ENCODE peak calls at places on chromosomes 5 and 9, in eight cellular contexts. Y is OCI-LY7, D is fibroblast of lung, H is neuronal stem cell, K is HepG2, L is hepatocyte, T is IMR-90, C is osteoblast. Q is an unnamed sample. For H3K9me3, the result is how much of the 10 kb centered on the place peaks cover.

GRCh38 chr9:109383356-109383755 is 62.5 kb upstream of the EPB41L4B start:
- DNase-seq in Y (no peak), D (no peak), H (no peak), K (no peak), L (no peak), T (no peak), C (no peak), Q (no peak)

GRCh38 chr5:78747703-78748359 is 99.3 kb upstream of the LHFPL2 start:
- DNase-seq in Y (no peak), D (peak), H (no peak), K (no peak), L (no peak), T (peak), C (peak), Q (no peak)

GRCh38 chr9:135531096-135531495 is 9.9 kb downstream of the LCN1 start:
- DNase-seq in Y (no peak), D (no peak), H (no peak), K (no peak), L (no peak), T (no peak), C (no peak), Q (no peak)

GRCh38 chr5:174386846-174387245 is 337.5 kb upstream of the MSX2 start:
- DNase-seq in Y (no peak), D (no peak), H (no peak), K (no peak), L (no peak), T (no peak), C (no peak), Q (no peak)

GRCh38 chr5:142235050-142235797 is 89.6 kb downstream of the SPRY4 start:
- DNase-seq in Y (no peak), D (no peak), H (peak), K (no peak), L (no peak), T (no peak), C (no peak), Q (no peak)

GRCh38 chr9:81771606-81772005 is 82.3 kb upstream of the TLE1 start:
- DNase-seq in Y (no peak), D (peak), H (no peak), K (no peak), L (no peak), T (peak), C (peak), Q (no peak)

GRCh38 chr9:8337834-8338233 is 538.3 kb upstream of the DMAC1 start:
- DNase-seq in Y (no peak), D (no peak), H (no peak), K (no peak), L (no peak), T (no peak), C (no peak), Q (no peak)

GRCh38 chr5:72649449-72649848 is 142.2 kb upstream of the ZNF366 start:
- DNase-seq in Y (no peak), D (no peak), H (no peak), K (no peak), L (no peak), T (peak), C (peak), Q (no peak)

GRCh38 chr5:159051431-159052281 is 48.1 kb downstream of the EBF1 start:
- DNase-seq in Y (peak), D (peak), H (no peak), K (no peak), L (peak), T (no peak), C (no peak), Q (no peak)

GRCh38 chr9:99336531-99336930 is 114.4 kb downstream of the SEC61B start:
- DNase-seq in Y (no peak), D (no peak), H (no peak), K (no peak), L (no peak), T (no peak), C (no peak), Q (no peak)

GRCh38 chr9:126146254-126147145 is 180.1 kb upstream of the MVB12B start:
- DNase-seq in Y (peak), D (no peak), H (peak), K (peak), L (peak), T (no peak), C (no peak), Q (peak)

GRCh38 chr9:113570749-113571711 is 107.5 kb downstream of the RGS3 start:
- DNase-seq in Y (no peak), D (no peak), H (no peak), K (no peak), L (no peak), T (peak), C (peak), Q (no peak)

GRCh38 chr5:149448831-149449714 is 70.0 kb upstream of the IL17B start:
- DNase-seq in Y (peak), D (peak), H (no peak), K (no peak), L (no peak), T (no peak), C (peak), Q (no peak)

GRCh38 chr9:125649315-125649714 is 57.7 kb downstream of the MAPKAP1 start:
- DNase-seq in Y (no peak), D (peak), H (no peak), K (no peak), L (no peak), T (peak), C (peak), Q (no peak)

GRCh38 chr5:15013654-15014463 is 142.3 kb upstream of the ANKH start:
- DNase-seq in Y (peak), D (peak), H (peak), K (peak), L (peak), T (peak), C (peak), Q (no peak)

GRCh38 chr5:95876782-95877181 is 54.3 kb upstream of the GLRX start:
- DNase-seq in Y (no peak), D (no peak), H (no peak), K (no peak), L (no peak), T (no peak), C (no peak), Q (no peak)

GRCh38 chr9:124371183-124371582 is 44.1 kb downstream of the PSMB7 start:
- DNase-seq in Y (no peak), D (peak), H (no peak), K (peak), L (no peak), T (peak), C (no peak), Q (no peak)

GRCh38 chr5:150038547-150038946 is 38.0 kb downstream of the HMGXB3 start:
- DNase-seq in Y (no peak), D (no peak), H (no peak), K (no peak), L (no peak), T (no peak), C (no peak), Q (no peak)

GRCh38 chr5:8458038-8458383 is 589.1 kb downstream of the MTRR start:
- DNase-seq in Y (no peak), D (peak), H (no peak), K (no peak), L (no peak), T (peak), C (peak), Q (no peak)

GRCh38 chr5:142653321-142653720 is 32.6 kb downstream of the FGF1 start:
- DNase-seq in Y (no peak), D (no peak), H (no peak), K (no peak), L (no peak), T (no peak), C (peak), Q (no peak)

GRCh38 chr5:134174841-134175839 is 1.6 kb downstream of the SKP1 start:
- DNase-seq in Y (peak), D (peak), H (no peak), K (peak), L (no peak), T (peak), C (no peak), Q (no peak)

GRCh38 chr5:179110528-179110927 is 50.4 kb downstream of the ZNF354C start:
- DNase-seq in Y (no peak), D (no peak), H (no peak), K (no peak), L (no peak), T (no peak), C (peak), Q (no peak)

GRCh38 chr5:179112469-179113142 is 52.4 kb downstream of the ZNF354C start:
- DNase-seq in Y (no peak), D (no peak), H (no peak), K (no peak), L (no peak), T (no peak), C (peak), Q (no peak)

GRCh38 chr5:179113143-179113530 is 53.0 kb downstream of the ZNF354C start:
- DNase-seq in Y (no peak), D (no peak), H (no peak), K (no peak), L (no peak), T (no peak), C (no peak), Q (no peak)

GRCh38 chr5:179113945-179114641 is 53.9 kb downstream of the ZNF354C start:
- DNase-seq in Y (no peak), D (no peak), H (no peak), K (no peak), L (no peak), T (no peak), C (peak), Q (no peak)

GRCh38 chr5:179111267-179112207 is 51.4 kb downstream of the ZNF354C start:
- DNase-seq in Y (no peak), D (no peak), H (no peak), K (no peak), L (no peak), T (no peak), C (peak), Q (no peak)
- H3K9me3 ChIP-seq in Y (under half), D (under half), H (under half), K (under half), L (under half), T (under half), C (under half), Q (under half)

GRCh38 chr5:136058031-136058971 is 29.5 kb downstream of the TGFBI start:
- DNase-seq in Y (no peak), D (peak), H (no peak), K (peak), L (peak), T (peak), C (peak), Q (no peak)
- H3K27ac ChIP-seq in Y (no peak), D (peak), H (no peak), K (peak), L (peak), T (peak), C (peak), Q (no peak)

DNA sequence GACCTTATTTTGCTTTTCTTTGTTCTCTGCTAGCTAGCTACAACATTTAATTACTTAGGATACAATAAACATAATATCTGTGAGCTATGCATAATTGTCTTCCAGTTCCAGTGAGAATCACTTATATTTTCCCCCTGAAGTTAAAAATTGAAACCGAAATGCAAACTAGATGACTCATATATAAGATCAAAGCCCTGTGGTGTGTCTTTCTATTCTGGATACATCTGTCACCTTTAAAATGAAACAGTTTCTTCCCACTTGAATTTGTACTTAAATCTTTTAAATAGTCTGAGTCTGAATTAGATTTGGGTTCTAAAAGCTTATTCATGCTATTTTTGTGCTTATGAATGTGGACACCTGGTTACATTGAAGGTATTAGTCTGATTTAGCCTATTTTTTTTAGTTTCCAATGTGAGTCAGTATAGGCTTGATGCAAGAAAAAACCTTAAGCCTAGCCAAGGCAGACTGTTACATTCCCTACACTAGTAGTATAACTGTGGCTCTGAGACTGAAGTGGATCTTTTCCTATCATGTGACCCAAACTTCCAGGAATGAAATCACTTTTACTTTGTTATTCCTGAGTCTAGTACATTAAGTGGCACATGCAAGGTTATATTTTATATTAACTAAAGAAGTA is 703.5 kb upstream of the RGMB start:
- DNase-seq in Y (no peak), D (peak), H (no peak), K (no peak), L (no peak), T (peak), C (no peak), Q (no peak)
- H2AFZ ChIP-seq in Y (no peak), D (no peak), H (no peak), K (no peak), L (no peak), T (no peak), C (peak), Q (peak)

GRCh38 chr5:38240212-38240611 is 18.1 kb upstream of the EGFLAM start:
- DNase-seq in Y (no peak), D (no peak), H (no peak), K (no peak), L (no peak), T (no peak), C (no peak), Q (no peak)

GRCh38 chr5:38237681-38238080 is 20.7 kb upstream of the EGFLAM start:
- DNase-seq in Y (no peak), D (no peak), H (no peak), K (no peak), L (no peak), T (no peak), C (no peak), Q (no peak)

GRCh38 chr5:38228914-38229313 is 29.4 kb upstream of the EGFLAM start:
- DNase-seq in Y (no peak), D (no peak), H (no peak), K (no peak), L (no peak), T (no peak), C (no peak), Q (no peak)

GRCh38 chr5:38234737-38235136 is 23.6 kb upstream of the EGFLAM start:
- DNase-seq in Y (no peak), D (no peak), H (no peak), K (no peak), L (no peak), T (no peak), C (no peak), Q (no peak)
- H3K9me3 ChIP-seq in Y (under half), D (under half), H (under half), K (under half), L (under half), T (under half), C (under half), Q (under half)

DNA sequence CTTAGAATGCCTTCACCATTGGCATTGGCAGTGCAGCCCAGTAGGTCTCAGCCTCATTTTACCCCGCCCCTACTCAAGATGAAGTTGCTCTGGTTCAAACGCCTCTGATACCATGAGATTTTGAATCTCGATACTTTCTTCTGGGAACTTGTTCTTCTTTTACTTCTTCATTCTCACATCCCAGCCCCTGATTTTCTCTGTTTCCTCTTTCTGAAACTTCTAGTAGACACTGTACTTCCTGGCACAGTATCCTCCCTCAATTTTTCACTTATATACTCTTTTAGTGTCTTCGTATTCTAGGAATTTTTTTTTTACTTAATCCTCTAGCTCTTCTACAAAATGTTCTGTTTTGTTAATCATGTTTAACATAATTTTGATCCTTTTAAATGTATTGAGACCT is 13.1 kb upstream of the ZNF79 start:
- DNase-seq in Y (no peak), D (no peak), H (no peak), K (no peak), L (no peak), T (no peak), C (no peak), Q (no peak)
- H3K27ac ChIP-seq in Y (no peak), D (no peak), H (no peak), K (no peak), L (peak), T (no peak), C (no peak), Q (no peak)

GRCh38 chr5:115815693-115816225 is 700 bp downstream of the CDO1 start:
- DNase-seq in Y (no peak), D (peak), H (peak), K (no peak), L (peak), T (no peak), C (no peak), Q (no peak)
- H2AFZ ChIP-seq in Y (no peak), D (peak), H (peak), K (no peak), L (peak), T (peak), C (peak), Q (no peak)